ENCODE peak calls at places on chromosomes 2 and 18, in six cellular contexts. G, C, S, N, P and V are unnamed samples.

GRCh38 chr2:105683145-105683544 is 61.6 kb upstream of the NCK2 start:
- DNase-seq in N (no peak), P (no peak), G (no peak), C (no peak), S (no peak), V (no peak)

GRCh38 chr2:138421971-138422335 is 79.6 kb upstream of the SPOPL start:
- DNase-seq in N (peak), P (peak), C (no peak), S (no peak), G (no peak), V (peak)

GRCh38 chr2:42092084-42092996 is 44.5 kb downstream of the PKDCC start:
- DNase-seq in P (no peak), G (peak), S (peak), N (no peak), C (no peak), V (peak)

GRCh38 chr2:20148841-20149702 is 75.9 kb downstream of the SDC1 start:
- DNase-seq in P (peak), N (peak), G (no peak), S (no peak), C (no peak), V (peak)

GRCh38 chr18:11800947-11801346 is 50.3 kb upstream of the CHMP1B start:
- DNase-seq in C (no peak), G (no peak), S (no peak), P (no peak), N (no peak), V (no peak)

GRCh38 chr2:101410716-101411115 is 23.4 kb upstream of the CREG2 start:
- DNase-seq in P (no peak), C (no peak), N (no peak), G (no peak), S (no peak), V (no peak)

GRCh38 chr18:28514699-28515098 is 337.8 kb upstream of the CDH2 start:
- DNase-seq in N (no peak), S (no peak), P (no peak), G (no peak), C (no peak), V (no peak)

GRCh38 chr2:88416016-88416663 is 36.4 kb downstream of the FOXI3 start:
- DNase-seq in C (no peak), G (no peak), P (no peak), S (no peak), N (no peak), V (no peak)

GRCh38 chr2:29192526-29192925 is 77.3 kb downstream of the CLIP4 start:
- DNase-seq in S (no peak), C (no peak), G (no peak), N (peak), P (no peak), V (peak)

GRCh38 chr2:150817422-150817821 is 330.0 kb upstream of the RND3 start:
- DNase-seq in G (no peak), P (no peak), C (no peak), S (no peak), N (no peak), V (no peak)

GRCh38 chr18:47151457-47151856 is 1.2 kb upstream of the HDHD2 start:
- DNase-seq in N (no peak), S (no peak), C (no peak), P (no peak), G (no peak), V (no peak)

GRCh38 chr2:158667969-158668368 is 127.1 kb upstream of the DAPL1 start:
- DNase-seq in P (no peak), C (no peak), G (no peak), S (no peak), N (no peak), V (peak)

GRCh38 chr2:55899881-55900280 is 23.7 kb downstream of the EFEMP1 start:
- DNase-seq in C (no peak), N (peak), S (no peak), G (no peak), P (peak), V (no peak)

GRCh38 chr2:174597347-174598047 is at the start of gene WIPF1:
- DNase-seq in G (no peak), P (peak), S (no peak), C (no peak), N (peak), V (peak)

GRCh38 chr2:163735692-163736432 is at the start of gene FIGN:
- DNase-seq in G (no peak), C (peak), N (peak), P (peak), S (peak), V (peak)

GRCh38 chr2:61356261-61356957 is 114.5 kb downstream of the USP34 start:
- DNase-seq in G (no peak), S (peak), P (peak), N (no peak), C (no peak), V (peak)

GRCh38 chr2:20065885-20066602 is 14.6 kb upstream of the LAPTM4A start:
- DNase-seq in N (peak), C (no peak), S (peak), G (no peak), P (peak), V (peak)

GRCh38 chr2:201971516-201972228 is 62.0 kb upstream of the FZD7 start:
- DNase-seq in N (peak), S (no peak), C (no peak), G (no peak), P (peak), V (no peak)

GRCh38 chr2:85503611-85504433 is 35.1 kb upstream of the MAT2A start:
- DNase-seq in C (no peak), G (no peak), S (no peak), P (peak), N (peak), V (peak)

GRCh38 chr2:34104601-34105000 is 505.5 kb upstream of the FAM98A start:
- DNase-seq in C (no peak), N (no peak), S (no peak), G (no peak), P (peak), V (peak)

GRCh38 chr2:99809259-99809900 is 319.6 kb upstream of the REV1 start:
- DNase-seq in C (no peak), N (no peak), P (no peak), G (no peak), S (no peak), V (no peak)
- TF ChIP-seq CTCF in C (no peak), N (no peak), P (no peak), G (no peak), S (no peak), V (no peak)

DNA sequence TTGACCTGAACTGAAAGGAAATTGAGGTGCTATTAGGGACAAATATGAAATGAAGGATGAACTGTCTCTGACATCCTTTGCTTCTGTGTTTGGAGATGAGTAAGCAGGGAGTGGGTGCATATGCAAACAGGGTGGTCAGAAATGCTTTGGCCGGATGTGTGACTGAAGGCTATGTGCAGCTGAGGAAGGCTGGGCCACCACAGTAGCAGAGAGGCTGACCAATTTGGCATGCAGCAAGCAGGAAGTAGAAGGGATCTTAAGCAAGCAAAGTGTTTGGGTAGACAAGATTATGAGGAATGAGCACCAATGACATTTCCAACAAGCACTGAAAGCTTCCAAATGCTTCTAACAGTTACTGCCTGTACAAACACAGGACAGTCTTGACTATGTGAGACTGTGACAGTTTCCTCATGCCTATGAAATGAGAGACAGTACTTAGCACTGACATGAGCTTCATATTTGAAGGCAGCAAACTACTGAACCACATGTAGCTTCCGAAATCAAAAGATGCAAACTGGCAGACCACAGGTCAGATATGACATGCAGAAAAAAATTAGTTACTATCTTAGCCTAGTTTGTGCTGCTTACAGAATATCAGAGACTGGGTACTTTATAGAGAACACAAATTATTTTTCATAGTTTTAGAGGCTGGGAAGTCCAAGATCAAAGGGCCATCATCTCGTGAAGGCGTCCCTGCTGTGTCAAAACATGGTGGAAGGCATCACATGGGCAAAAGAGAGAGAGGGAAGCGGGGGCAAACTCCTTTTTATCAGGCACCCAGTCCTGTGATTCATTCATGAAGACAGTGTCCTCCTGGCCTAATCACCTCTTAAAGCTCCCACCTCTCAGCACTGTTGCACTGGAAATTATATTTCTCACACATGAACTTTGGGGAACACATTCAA is 3.2 kb upstream of the ACTR3 start:
- DNase-seq in C (no peak), G (no peak), P (peak), S (peak), N (peak), V (peak)
- H3K4me3 ChIP-seq in C (no peak), G (no peak), P (no peak), S (no peak), N (no peak), V (no peak)

DNA sequence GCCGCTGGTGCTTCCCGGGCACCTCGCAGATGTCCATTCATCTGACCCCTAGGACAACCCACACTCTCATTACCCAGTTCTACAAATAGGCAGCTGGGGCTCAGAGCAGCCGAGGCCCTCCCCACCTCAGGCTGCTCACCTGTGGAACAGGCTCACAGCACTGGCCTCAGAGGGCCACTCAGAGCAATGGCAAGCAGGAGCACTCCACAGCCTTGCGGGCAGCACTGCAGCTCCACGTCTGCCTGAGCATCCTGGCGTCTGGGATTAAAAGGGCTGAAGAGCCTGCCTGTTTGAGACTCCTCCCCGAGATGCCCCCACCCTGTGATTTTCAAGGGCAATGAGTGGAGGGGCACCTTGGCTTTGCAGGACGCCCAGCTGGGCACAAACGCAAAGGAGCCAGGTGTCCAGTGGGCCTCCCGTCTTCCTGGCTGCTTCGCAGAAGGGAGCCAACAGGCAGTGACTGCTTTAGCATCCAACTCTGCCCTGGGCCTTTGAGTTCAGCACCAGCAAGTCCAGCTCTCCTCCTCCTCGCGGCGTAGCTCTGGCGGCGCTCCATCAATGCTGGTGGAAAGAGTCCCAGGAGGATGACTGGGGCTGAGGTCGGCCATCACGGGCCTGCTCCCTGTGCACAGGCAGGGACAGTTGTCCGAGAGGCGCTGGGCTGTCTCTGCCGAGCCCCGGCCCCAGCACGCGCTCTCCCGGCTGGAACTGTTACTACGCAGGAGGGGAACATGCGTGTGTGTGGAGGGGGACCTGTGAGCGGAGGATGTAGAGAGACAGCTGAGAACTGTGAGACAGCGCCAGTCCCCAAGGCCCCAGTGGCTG is 297.2 kb downstream of the NDUFA10 start:
- DNase-seq in S (no peak), P (no peak), G (no peak), C (no peak), N (no peak), V (no peak)
- TF ChIP-seq CTCF in S (peak), P (no peak), G (no peak), C (no peak), N (no peak), V (no peak)

DNA sequence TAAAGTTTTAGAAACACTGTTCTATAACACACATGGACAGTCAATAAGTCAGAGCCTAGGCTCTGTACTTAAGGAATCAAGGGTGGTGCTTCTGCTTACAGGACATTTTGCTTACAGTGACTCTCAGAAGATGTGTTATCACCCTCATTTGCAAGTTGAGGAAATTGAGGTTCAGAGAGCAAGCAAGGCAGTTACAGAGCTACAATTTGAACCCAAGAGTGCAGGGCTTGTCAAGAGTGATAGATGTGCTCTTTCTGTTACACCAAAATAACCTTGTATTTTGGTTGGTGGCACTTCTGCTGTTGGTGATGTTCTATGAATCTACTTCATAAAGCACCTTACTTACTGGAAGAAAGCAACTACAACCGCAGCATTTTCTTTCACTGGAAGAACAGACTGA is 170.2 kb downstream of the THADA start:
- DNase-seq in P (no peak), C (no peak), S (no peak), G (no peak), N (no peak), V (no peak)
- H3K4me3 ChIP-seq in P (no peak), C (no peak), S (no peak), G (no peak), N (no peak), V (no peak)

GRCh38 chr2:170005702-170006101 is 172.2 kb upstream of the MYO3B start:
- DNase-seq in P (no peak), C (no peak), G (no peak), N (no peak), S (no peak), V (no peak)
- TF ChIP-seq CTCF in P (no peak), C (no peak), G (peak), N (no peak), S (peak), V (no peak)